ENCODE peak calls at places on chromosome 4, in seven cellular contexts. One of them, this sample, is unnamed.

GRCh38 chr4:39096847-39097246 is 34.8 kb downstream of the KLHL5 start:
- DNase-seq in adrenal gland: no peak
- DNase-seq in heart left ventricle: no peak
- DNase-seq in cardiac fibroblast: no peak
- DNase-seq in glutamatergic neuron: no peak
- DNase-seq in foreskin fibroblast: no peak
- DNase-seq in pancreas: no peak
- DNase-seq in this sample: no peak

GRCh38 chr4:185693548-185694215 is 118.3 kb downstream of the SORBS2 start:
- DNase-seq in adrenal gland: no peak
- DNase-seq in heart left ventricle: no peak
- DNase-seq in cardiac fibroblast: peak
- DNase-seq in glutamatergic neuron: no peak
- DNase-seq in foreskin fibroblast: no peak
- DNase-seq in pancreas: no peak
- DNase-seq in this sample: no peak

GRCh38 chr4:116015062-116015461 is 901.6 kb upstream of the NDST4 start:
- DNase-seq in adrenal gland: no peak
- DNase-seq in heart left ventricle: no peak
- DNase-seq in cardiac fibroblast: no peak
- DNase-seq in glutamatergic neuron: no peak
- DNase-seq in foreskin fibroblast: no peak
- DNase-seq in pancreas: no peak
- DNase-seq in this sample: no peak

GRCh38 chr4:117983541-117984451 is 50.5 kb upstream of the NDST3 start:
- DNase-seq in adrenal gland: no peak
- DNase-seq in heart left ventricle: no peak
- DNase-seq in cardiac fibroblast: no peak
- DNase-seq in glutamatergic neuron: no peak
- DNase-seq in foreskin fibroblast: no peak
- DNase-seq in pancreas: no peak
- DNase-seq in this sample: no peak

GRCh38 chr4:122602277-122603142 is 18.4 kb downstream of the IL21 start:
- DNase-seq in adrenal gland: no peak
- DNase-seq in heart left ventricle: no peak
- DNase-seq in cardiac fibroblast: peak
- DNase-seq in glutamatergic neuron: no peak
- DNase-seq in foreskin fibroblast: peak
- DNase-seq in pancreas: no peak
- DNase-seq in this sample: no peak

GRCh38 chr4:70754470-70754869 is 32.7 kb downstream of the RUFY3 start:
- DNase-seq in adrenal gland: no peak
- DNase-seq in heart left ventricle: no peak
- DNase-seq in cardiac fibroblast: no peak
- DNase-seq in glutamatergic neuron: no peak
- DNase-seq in foreskin fibroblast: no peak
- DNase-seq in pancreas: no peak
- DNase-seq in this sample: no peak

GRCh38 chr4:183797041-183797444 is 108.1 kb upstream of the STOX2 start:
- DNase-seq in adrenal gland: no peak
- DNase-seq in heart left ventricle: peak
- DNase-seq in cardiac fibroblast: no peak
- DNase-seq in glutamatergic neuron: peak
- DNase-seq in foreskin fibroblast: no peak
- DNase-seq in pancreas: peak
- DNase-seq in this sample: no peak

GRCh38 chr4:141473952-141474351 is 162.4 kb upstream of the IL15 start:
- DNase-seq in adrenal gland: no peak
- DNase-seq in heart left ventricle: no peak
- DNase-seq in cardiac fibroblast: peak
- DNase-seq in glutamatergic neuron: no peak
- DNase-seq in foreskin fibroblast: peak
- DNase-seq in pancreas: no peak
- DNase-seq in this sample: no peak

GRCh38 chr4:147326581-147326980 is 154.3 kb upstream of the EDNRA start:
- DNase-seq in adrenal gland: no peak
- DNase-seq in heart left ventricle: no peak
- DNase-seq in cardiac fibroblast: peak
- DNase-seq in glutamatergic neuron: no peak
- DNase-seq in foreskin fibroblast: peak
- DNase-seq in pancreas: no peak
- DNase-seq in this sample: no peak

GRCh38 chr4:40478215-40478614 is 143.1 kb downstream of the CHRNA9 start:
- DNase-seq in adrenal gland: no peak
- DNase-seq in heart left ventricle: no peak
- DNase-seq in cardiac fibroblast: no peak
- DNase-seq in glutamatergic neuron: no peak
- DNase-seq in foreskin fibroblast: no peak
- DNase-seq in pancreas: no peak
- DNase-seq in this sample: no peak

GRCh38 chr4:119666653-119667091 is 38.1 kb upstream of the PDE5A start:
- DNase-seq in adrenal gland: no peak
- DNase-seq in heart left ventricle: no peak
- DNase-seq in cardiac fibroblast: no peak
- DNase-seq in glutamatergic neuron: no peak
- DNase-seq in foreskin fibroblast: no peak
- DNase-seq in pancreas: no peak
- DNase-seq in this sample: no peak

GRCh38 chr4:57037982-57038604 is 59.4 kb downstream of the POLR2B start:
- DNase-seq in adrenal gland: peak
- DNase-seq in heart left ventricle: peak
- DNase-seq in cardiac fibroblast: peak
- DNase-seq in glutamatergic neuron: peak
- DNase-seq in foreskin fibroblast: peak
- DNase-seq in pancreas: peak
- DNase-seq in this sample: peak

GRCh38 chr4:6663596-6664393 is 23.3 kb downstream of the MRFAP1 start:
- DNase-seq in adrenal gland: no peak
- DNase-seq in heart left ventricle: no peak
- DNase-seq in cardiac fibroblast: no peak
- DNase-seq in glutamatergic neuron: no peak
- DNase-seq in foreskin fibroblast: no peak
- DNase-seq in pancreas: no peak
- DNase-seq in this sample: no peak

GRCh38 chr4:113743690-113744089 is 17.8 kb downstream of the CAMK2D start:
- DNase-seq in adrenal gland: peak
- DNase-seq in heart left ventricle: no peak
- DNase-seq in cardiac fibroblast: no peak
- DNase-seq in glutamatergic neuron: no peak
- DNase-seq in foreskin fibroblast: no peak
- DNase-seq in pancreas: no peak
- DNase-seq in this sample: no peak

GRCh38 chr4:92305148-92305877 is 1.5 kb downstream of the GRID2 start:
- DNase-seq in adrenal gland: peak
- DNase-seq in heart left ventricle: peak
- DNase-seq in cardiac fibroblast: peak
- DNase-seq in glutamatergic neuron: peak
- DNase-seq in foreskin fibroblast: peak
- DNase-seq in pancreas: peak
- DNase-seq in this sample: no peak

GRCh38 chr4:183945741-183946140 is 40.6 kb downstream of the STOX2 start:
- DNase-seq in adrenal gland: no peak
- DNase-seq in heart left ventricle: no peak
- DNase-seq in cardiac fibroblast: no peak
- DNase-seq in glutamatergic neuron: no peak
- DNase-seq in foreskin fibroblast: no peak
- DNase-seq in pancreas: no peak
- DNase-seq in this sample: no peak

GRCh38 chr4:6162885-6163284 is 37.5 kb downstream of the JAKMIP1 start:
- DNase-seq in adrenal gland: peak
- DNase-seq in heart left ventricle: no peak
- DNase-seq in cardiac fibroblast: no peak
- DNase-seq in glutamatergic neuron: no peak
- DNase-seq in foreskin fibroblast: no peak
- DNase-seq in pancreas: no peak
- DNase-seq in this sample: no peak

GRCh38 chr4:33061727-33062126 is 2341.6 kb downstream of the PCDH7 start:
- DNase-seq in adrenal gland: no peak
- DNase-seq in heart left ventricle: no peak
- DNase-seq in cardiac fibroblast: no peak
- DNase-seq in glutamatergic neuron: no peak
- DNase-seq in foreskin fibroblast: no peak
- DNase-seq in pancreas: no peak
- DNase-seq in this sample: no peak

GRCh38 chr4:122854860-122855259 is 28.2 kb downstream of the FGF2 start:
- DNase-seq in adrenal gland: no peak
- DNase-seq in heart left ventricle: no peak
- DNase-seq in cardiac fibroblast: no peak
- DNase-seq in glutamatergic neuron: no peak
- DNase-seq in foreskin fibroblast: no peak
- DNase-seq in pancreas: no peak
- DNase-seq in this sample: no peak

GRCh38 chr4:82583897-82584604 is 22.3 kb upstream of the TMEM150C start:
- DNase-seq in adrenal gland: no peak
- DNase-seq in heart left ventricle: no peak
- DNase-seq in cardiac fibroblast: no peak
- DNase-seq in glutamatergic neuron: no peak
- DNase-seq in foreskin fibroblast: no peak
- DNase-seq in pancreas: no peak
- DNase-seq in this sample: no peak

GRCh38 chr4:80125252-80126177 is 52.5 kb upstream of the ANTXR2 start:
- DNase-seq in adrenal gland: no peak
- DNase-seq in heart left ventricle: no peak
- DNase-seq in cardiac fibroblast: peak
- DNase-seq in glutamatergic neuron: no peak
- DNase-seq in foreskin fibroblast: peak
- DNase-seq in pancreas: no peak
- DNase-seq in this sample: peak

GRCh38 chr4:179372746-179373145 is 1930.5 kb upstream of the AGA start:
- DNase-seq in adrenal gland: no peak
- DNase-seq in heart left ventricle: no peak
- DNase-seq in cardiac fibroblast: no peak
- DNase-seq in glutamatergic neuron: no peak
- DNase-seq in foreskin fibroblast: no peak
- DNase-seq in pancreas: no peak
- DNase-seq in this sample: no peak

DNA sequence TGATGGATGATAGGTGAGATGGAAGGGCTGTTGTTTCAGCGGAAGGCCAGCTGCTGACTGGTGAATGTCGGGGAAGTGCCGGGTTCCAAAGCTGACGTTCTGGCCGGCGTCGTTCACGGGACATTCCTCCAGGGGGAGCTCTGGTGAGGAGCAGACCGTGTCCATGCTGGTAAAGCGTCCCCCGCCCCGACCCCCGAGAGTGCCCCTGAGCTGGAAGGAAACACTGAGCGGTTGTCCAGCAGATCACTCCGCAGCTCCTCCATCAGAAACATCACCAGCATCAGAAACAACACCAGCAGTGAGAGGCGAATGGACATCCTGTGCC is 18.6 kb upstream of the ADRA2C start:
- DNase-seq in adrenal gland: no peak
- DNase-seq in heart left ventricle: no peak
- DNase-seq in cardiac fibroblast: peak
- DNase-seq in glutamatergic neuron: peak
- DNase-seq in foreskin fibroblast: no peak
- DNase-seq in pancreas: no peak
- DNase-seq in this sample: peak
- TF ChIP-seq CTCF in adrenal gland: peak
- TF ChIP-seq CTCF in heart left ventricle: peak
- TF ChIP-seq CTCF in cardiac fibroblast: peak
- TF ChIP-seq CTCF in glutamatergic neuron: peak
- TF ChIP-seq CTCF in foreskin fibroblast: peak
- TF ChIP-seq CTCF in pancreas: no peak
- TF ChIP-seq CTCF in this sample: peak

DNA sequence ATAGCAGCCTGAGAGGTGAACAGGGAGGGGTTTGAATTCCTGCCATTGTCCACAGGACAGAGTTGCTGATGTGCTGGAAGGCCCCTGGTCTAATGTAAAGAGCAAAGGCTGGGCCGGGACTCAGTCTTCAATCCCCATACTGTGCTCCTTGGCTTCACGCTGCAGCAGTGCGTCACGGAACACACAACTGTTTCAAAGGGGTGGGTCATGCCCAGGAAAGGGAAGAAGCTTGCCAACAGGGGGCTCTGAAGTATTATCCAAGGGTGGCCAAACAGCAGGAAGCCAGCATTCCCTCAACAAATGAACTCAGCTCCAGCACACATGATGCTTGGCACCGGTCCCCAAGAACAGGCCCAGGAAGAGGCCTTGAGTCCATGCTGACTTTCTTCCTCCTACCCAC is 122.5 kb downstream of the NFKB1 start:
- DNase-seq in adrenal gland: no peak
- DNase-seq in heart left ventricle: no peak
- DNase-seq in cardiac fibroblast: peak
- DNase-seq in glutamatergic neuron: no peak
- DNase-seq in foreskin fibroblast: no peak
- DNase-seq in pancreas: no peak
- DNase-seq in this sample: no peak
- TF ChIP-seq CTCF in adrenal gland: no peak
- TF ChIP-seq CTCF in heart left ventricle: no peak
- TF ChIP-seq CTCF in cardiac fibroblast: peak
- TF ChIP-seq CTCF in glutamatergic neuron: no peak
- TF ChIP-seq CTCF in foreskin fibroblast: peak
- TF ChIP-seq CTCF in pancreas: no peak
- TF ChIP-seq CTCF in this sample: no peak

DNA sequence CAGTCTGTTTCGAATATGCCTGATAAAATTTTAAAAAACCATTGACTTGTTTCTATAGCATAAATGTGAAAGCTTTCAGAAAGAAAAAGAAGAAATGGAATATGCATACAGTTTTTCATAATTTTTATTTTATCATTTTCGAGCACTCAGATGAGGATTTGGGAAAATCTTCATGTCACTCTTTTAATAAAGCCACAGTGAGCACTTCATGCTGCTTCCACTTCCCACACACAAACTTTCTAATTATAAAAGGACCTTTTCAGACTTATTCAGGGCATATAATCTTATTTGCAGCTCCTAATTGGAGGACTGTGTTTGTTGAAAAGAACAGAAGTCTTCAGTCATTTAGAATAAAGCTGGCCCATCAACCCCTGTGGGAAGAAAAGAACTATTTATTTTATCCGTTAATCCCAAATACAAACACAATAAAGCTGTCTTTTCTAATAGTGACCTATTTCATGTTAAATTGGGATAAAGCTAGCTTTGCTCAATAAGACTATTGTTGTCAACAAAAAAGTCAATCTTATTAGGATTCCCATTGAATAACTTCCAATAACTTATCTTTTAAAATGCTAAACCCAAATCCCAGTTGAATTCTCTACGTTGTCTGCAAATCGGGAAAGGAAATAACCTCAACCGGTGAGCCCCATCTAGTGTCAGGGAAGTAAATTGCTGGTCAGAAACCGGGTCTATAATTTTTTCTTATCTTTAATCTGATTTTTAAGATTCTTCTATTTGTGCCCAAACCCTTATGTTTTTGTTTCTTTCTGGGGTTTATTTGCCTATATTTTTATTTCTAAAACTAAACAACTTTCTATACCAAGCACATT is 211.5 kb downstream of the PDGFRA start:
- DNase-seq in adrenal gland: no peak
- DNase-seq in heart left ventricle: no peak
- DNase-seq in cardiac fibroblast: peak
- DNase-seq in glutamatergic neuron: no peak
- DNase-seq in foreskin fibroblast: peak
- DNase-seq in pancreas: no peak
- DNase-seq in this sample: peak
- TF ChIP-seq CTCF in adrenal gland: peak
- TF ChIP-seq CTCF in heart left ventricle: peak
- TF ChIP-seq CTCF in cardiac fibroblast: peak
- TF ChIP-seq CTCF in glutamatergic neuron: peak
- TF ChIP-seq CTCF in foreskin fibroblast: peak
- TF ChIP-seq CTCF in pancreas: no peak
- TF ChIP-seq CTCF in this sample: peak

GRCh38 chr4:23219779-23220408 is 527.2 kb downstream of the GBA3 start:
- DNase-seq in adrenal gland: no peak
- DNase-seq in heart left ventricle: no peak
- DNase-seq in cardiac fibroblast: no peak
- DNase-seq in glutamatergic neuron: no peak
- DNase-seq in foreskin fibroblast: no peak
- DNase-seq in pancreas: no peak
- DNase-seq in this sample: no peak
- TF ChIP-seq CTCF in adrenal gland: no peak
- TF ChIP-seq CTCF in heart left ventricle: no peak
- TF ChIP-seq CTCF in cardiac fibroblast: no peak
- TF ChIP-seq CTCF in glutamatergic neuron: no peak
- TF ChIP-seq CTCF in foreskin fibroblast: no peak
- TF ChIP-seq CTCF in pancreas: no peak
- TF ChIP-seq CTCF in this sample: no peak